ENCODE peak calls at places on chromosomes 1 and 21, in seven cellular contexts. Z is lung; H is naive thymus-derived CD4-positive, alpha-beta T cell; K is stimulated activated CD8-positive, alpha-beta memory T cell treated with anti-CD3 and anti-CD28 coated beads, Interleukin-4, amount 100 ng/mL, for 1 hour; A is stimulated activated naive CD8-positive, alpha-beta T cell treated with anti-CD3 and anti-CD28 coated beads, Interleukin-15, Interleukin-2, amounts not matched to agents 100 U/mL and 50 U/mL, for 24 hours; B is SJSA1; Y is ovary. V is an unnamed sample.

GRCh38 chr1:229407206-229408026 is 26.5 kb downstream of the ACTA1 start:
- DNase-seq in B (no peak), A (no peak), H (no peak), K (no peak), Y (no peak), Z (no peak), V (no peak)

GRCh38 chr1:157163273-157164127 is 25.3 kb upstream of the ETV3 start:
- DNase-seq in H (peak), K (peak), Y (peak), A (peak), Z (peak), B (peak), V (peak)

GRCh38 chr1:155529109-155529508 is 33.5 kb downstream of the ASH1L start:
- DNase-seq in Y (no peak), H (no peak), Z (no peak), B (no peak), K (no peak), A (no peak), V (no peak)

GRCh38 chr1:31502253-31502652 is 74.1 kb upstream of the TINAGL1 start:
- DNase-seq in Z (no peak), H (no peak), Y (no peak), K (no peak), A (no peak), B (no peak), V (no peak)

GRCh38 chr1:204241050-204241449 is 27.3 kb upstream of the GOLT1A start:
- DNase-seq in Y (no peak), A (no peak), H (no peak), B (no peak), K (no peak), Z (no peak), V (no peak)

GRCh38 chr1:92927870-92928269 is 33.4 kb downstream of the DIPK1A start:
- DNase-seq in H (no peak), A (no peak), Y (no peak), K (no peak), Z (no peak), B (no peak), V (no peak)

GRCh38 chr1:150234647-150235435 is 1.1 kb downstream of the ANP32E start:
- DNase-seq in K (peak), H (peak), Z (peak), A (peak), B (peak), Y (peak), V (peak)

GRCh38 chr1:119347858-119348257 is 20.7 kb upstream of the HAO2 start:
- DNase-seq in A (peak), Y (no peak), K (no peak), H (no peak), B (no peak), Z (no peak), V (no peak)

GRCh38 chr1:76186617-76187016 is 112.1 kb downstream of the ST6GALNAC3 start:
- DNase-seq in H (no peak), A (no peak), B (no peak), K (no peak), Y (no peak), Z (no peak), V (no peak)

GRCh38 chr1:47696911-47697441 is 259.1 kb downstream of the FOXD2 start:
- DNase-seq in B (peak), H (no peak), A (no peak), K (no peak), Z (peak), Y (no peak), V (peak)

GRCh38 chr1:4053160-4053748 is 153.2 kb upstream of the C1orf174 start:
- DNase-seq in Z (no peak), A (no peak), B (no peak), K (no peak), H (no peak), Y (no peak), V (no peak)

GRCh38 chr21:46099476-46099875 is 1.6 kb downstream of the COL6A2 start:
- DNase-seq in K (no peak), Y (peak), B (no peak), A (no peak), Z (peak), H (no peak), V (no peak)

GRCh38 chr1:5999711-6000443 is 7.7 kb upstream of the NPHP4 start:
- DNase-seq in H (no peak), K (no peak), B (no peak), Z (no peak), Y (no peak), A (no peak), V (no peak)

GRCh38 chr1:15678578-15678977 is 5.5 kb upstream of the PLEKHM2 start:
- DNase-seq in K (no peak), H (no peak), A (no peak), Z (peak), B (peak), Y (no peak), V (peak)

GRCh38 chr1:247370786-247371732 is 39.4 kb upstream of the ZNF496 start:
- DNase-seq in H (no peak), A (no peak), B (no peak), K (no peak), Z (no peak), Y (no peak), V (no peak)

GRCh38 chr1:22976461-22977243 is 4.0 kb upstream of the LACTBL1 start:
- DNase-seq in H (peak), Z (peak), B (peak), K (no peak), A (peak), Y (peak), V (peak)

GRCh38 chr1:175208773-175209492 is 16.4 kb upstream of the KIAA0040 start:
- DNase-seq in B (no peak), K (no peak), A (peak), Z (no peak), Y (no peak), H (peak), V (no peak)

GRCh38 chr1:167120899-167121298 is 27.0 kb downstream of the STYXL2 start:
- DNase-seq in Y (no peak), H (peak), Z (no peak), A (peak), K (no peak), B (no peak), V (no peak)

GRCh38 chr1:230066036-230066435 is 1.0 kb upstream of the GALNT2 start:
- DNase-seq in Y (no peak), H (no peak), Z (no peak), A (no peak), K (no peak), B (no peak), V (no peak)

GRCh38 chr1:163291461-163291860 is 30.3 kb upstream of the NUF2 start:
- DNase-seq in B (no peak), Z (no peak), A (no peak), Y (no peak), H (no peak), K (no peak), V (no peak)

GRCh38 chr1:2148691-2149090 is 45.9 kb downstream of the FAAP20 start:
- DNase-seq in B (no peak), K (no peak), A (peak), H (peak), Z (no peak), Y (no peak), V (no peak)

GRCh38 chr1:117179471-117179870 is 31.3 kb downstream of the VTCN1 start:
- DNase-seq in Y (no peak), H (no peak), Z (no peak), K (no peak), A (no peak), B (no peak), V (no peak)

V was measured in HCT116.